ENCODE peak calls at places on chromosomes 13 and 19, in seven cellular contexts. N is RWPE2, L is AG04450, R is left lung, D is endodermal cell, S is osteocyte, E is progenitor cell of endocrine pancreas. U is an unnamed sample.

GRCh38 chr19:32388393-32388724 is 17.2 kb upstream of the DPY19L3 start:
- DNase-seq in E (no peak), D (no peak), R (no peak), S (no peak), N (no peak), L (no peak), U (no peak)

GRCh38 chr13:104987621-104988020 is 1547.8 kb downstream of the EFNB2 start:
- DNase-seq in D (no peak), R (no peak), S (no peak), L (no peak), N (no peak), E (no peak), U (no peak)

GRCh38 chr19:21022996-21023395 is 2.5 kb downstream of the ZNF430 start:
- DNase-seq in R (no peak), N (no peak), S (no peak), E (no peak), D (no peak), L (no peak), U (no peak)

GRCh38 chr13:76385606-76386005 is 500.6 kb downstream of the KCTD12 start:
- DNase-seq in D (no peak), E (no peak), S (no peak), R (no peak), N (no peak), L (no peak), U (no peak)

GRCh38 chr19:33248954-33249613 is 23.4 kb upstream of the SLC7A10 start:
- DNase-seq in S (no peak), L (no peak), D (no peak), N (no peak), E (no peak), R (peak), U (no peak)

GRCh38 chr13:20354722-20355121 is 122.6 kb upstream of the GJB6 start:
- DNase-seq in R (no peak), N (no peak), S (no peak), E (no peak), L (no peak), D (no peak), U (no peak)

GRCh38 chr19:610801-611505 is 21.3 kb downstream of the HCN2 start:
- DNase-seq in N (no peak), L (peak), R (no peak), D (no peak), E (no peak), S (peak), U (no peak)

GRCh38 chr19:56348289-56348877 is 33.7 kb upstream of the ZSCAN5A start:
- DNase-seq in R (no peak), N (no peak), D (peak), L (no peak), S (no peak), E (no peak), U (no peak)

GRCh38 chr13:86870388-86870966 is 800.7 kb upstream of the SLITRK5 start:
- DNase-seq in N (no peak), L (no peak), R (no peak), S (no peak), D (no peak), E (no peak), U (no peak)

GRCh38 chr19:58572818-58573657 is at the start of gene MZF1:
- DNase-seq in R (peak), S (peak), N (peak), E (peak), L (peak), D (peak), U (peak)

GRCh38 chr19:58217069-58217481 is 11.6 kb upstream of the ZNF544 start:
- DNase-seq in S (no peak), R (no peak), E (no peak), D (no peak), L (no peak), N (no peak), U (no peak)

GRCh38 chr19:5952193-5953033 is 25.5 kb downstream of the RANBP3 start:
- DNase-seq in D (no peak), S (no peak), L (no peak), N (no peak), R (no peak), E (no peak), U (no peak)

GRCh38 chr13:30600470-30600869 is 17.2 kb upstream of the USPL1 start:
- DNase-seq in S (no peak), D (no peak), R (no peak), L (no peak), N (no peak), E (no peak), U (no peak)

GRCh38 chr13:111916201-111916600 is 150.7 kb upstream of the SOX1 start:
- DNase-seq in S (peak), N (no peak), L (no peak), E (no peak), R (no peak), D (peak), U (no peak)

GRCh38 chr19:18197306-18197705 is 4.3 kb downstream of the MPV17L2 start:
- DNase-seq in S (no peak), R (no peak), L (no peak), N (no peak), E (no peak), D (no peak), U (no peak)

GRCh38 chr19:31553844-31554215 is 204.6 kb upstream of the TSHZ3 start:
- DNase-seq in N (no peak), R (no peak), D (no peak), L (no peak), S (no peak), E (no peak), U (no peak)

GRCh38 chr19:11227201-11227886 is 12.1 kb upstream of the ANGPTL8 start:
- DNase-seq in N (no peak), S (no peak), L (no peak), D (peak), R (no peak), E (no peak), U (no peak)

GRCh38 chr19:58181902-58182576 is 822 bp upstream of the ZNF274 start:
- DNase-seq in R (no peak), D (peak), L (no peak), N (no peak), E (no peak), S (no peak), U (peak)

GRCh38 chr19:46978470-46978869 is 41.2 kb upstream of the NPAS1 start:
- DNase-seq in E (no peak), D (no peak), N (no peak), L (no peak), R (no peak), S (no peak), U (no peak)

GRCh38 chr13:86976521-86977324 is 694.4 kb upstream of the SLITRK5 start:
- DNase-seq in L (no peak), D (no peak), E (no peak), S (no peak), R (no peak), N (no peak), U (no peak)

GRCh38 chr13:94061316-94061715 is 418.2 kb downstream of the DCT start:
- DNase-seq in D (no peak), S (no peak), R (no peak), E (no peak), L (peak), N (no peak), U (no peak)

GRCh38 chr19:4897146-4897545 is 5.5 kb downstream of the ARRDC5 start:
- DNase-seq in S (no peak), L (no peak), D (no peak), N (no peak), E (no peak), R (no peak), U (no peak)

GRCh38 chr19:41987141-41987860 is 6.7 kb downstream of the ATP1A3 start:
- DNase-seq in S (no peak), N (no peak), D (no peak), R (peak), E (no peak), L (no peak), U (no peak)

GRCh38 chr13:78609464-78610205 is 6.3 kb upstream of the POU4F1 start:
- DNase-seq in S (no peak), L (no peak), N (no peak), D (peak), R (peak), E (no peak), U (no peak)

GRCh38 chr19:44438441-44438840 is 9.8 kb downstream of the ZNF229 start:
- DNase-seq in S (no peak), E (no peak), D (no peak), N (no peak), L (no peak), R (no peak), U (no peak)

GRCh38 chr13:113616281-113616906 is 31.8 kb downstream of the TFDP1 start:
- DNase-seq in S (no peak), E (no peak), R (peak), L (no peak), D (no peak), N (no peak), U (no peak)

GRCh38 chr19:31185261-31185660 is 164.0 kb downstream of the TSHZ3 start:
- DNase-seq in R (no peak), D (peak), L (no peak), N (no peak), S (peak), E (no peak), U (no peak)

GRCh38 chr13:44132710-44133109 is 240.9 kb upstream of the SERP2 start:
- DNase-seq in E (no peak), R (peak), S (no peak), L (no peak), D (no peak), N (no peak), U (no peak)

GRCh38 chr19:46224773-46225172 is 4.8 kb upstream of the IGFL1 start:
- DNase-seq in L (no peak), S (no peak), E (no peak), R (no peak), N (no peak), D (peak), U (no peak)

GRCh38 chr13:44103721-44104490 is 224.2 kb downstream of the LACC1 start:
- DNase-seq in N (no peak), D (no peak), E (no peak), L (no peak), R (no peak), S (no peak), U (no peak)

GRCh38 chr13:26685606-26686005 is 75.0 kb downstream of the GPR12 start:
- DNase-seq in D (no peak), S (no peak), R (no peak), L (no peak), N (no peak), E (no peak), U (no peak)

GRCh38 chr13:26679411-26679810 is 81.2 kb downstream of the GPR12 start:
- DNase-seq in R (no peak), N (no peak), S (no peak), D (no peak), L (peak), E (no peak), U (no peak)

GRCh38 chr13:26681036-26681435 is 79.5 kb downstream of the GPR12 start:
- DNase-seq in N (no peak), L (no peak), R (no peak), D (no peak), E (no peak), S (no peak), U (no peak)

GRCh38 chr13:26679945-26680516 is 80.6 kb downstream of the GPR12 start:
- DNase-seq in S (no peak), R (no peak), E (no peak), L (no peak), D (peak), N (no peak), U (no peak)

GRCh38 chr13:26682606-26683005 is 78.0 kb downstream of the GPR12 start:
- DNase-seq in R (no peak), N (no peak), D (no peak), S (no peak), L (no peak), E (no peak), U (no peak)
- TF ChIP-seq CTCF in R (no peak), N (no peak), D (no peak), S (no peak), L (no peak), E (no peak), U (no peak)

GRCh38 chr19:39996811-39997594 is at the start of gene ZNF546:
- DNase-seq in R (peak), E (peak), N (peak), L (peak), S (peak), D (peak), U (peak)
- TF ChIP-seq CTCF in R (no peak), E (no peak), N (no peak), L (no peak), S (no peak), D (no peak), U (no peak)

GRCh38 chr13:52165410-52165809 is 6.0 kb upstream of the NEK3 start:
- DNase-seq in N (no peak), D (no peak), R (no peak), S (no peak), L (no peak), E (no peak), U (no peak)
- TF ChIP-seq CTCF in N (no peak), D (no peak), R (no peak), S (no peak), L (no peak), E (no peak), U (no peak)

GRCh38 chr13:59997976-59998375 is 165.8 kb downstream of the DIAPH3 start:
- DNase-seq in L (no peak), E (no peak), D (no peak), N (no peak), S (no peak), R (no peak), U (no peak)
- TF ChIP-seq CTCF in L (no peak), E (no peak), D (no peak), N (no peak), S (no peak), R (no peak), U (no peak)

GRCh38 chr19:37933965-37934364 is 27.0 kb downstream of the SIPA1L3 start:
- DNase-seq in N (no peak), E (no peak), S (no peak), R (no peak), D (no peak), L (no peak), U (no peak)

GRCh38 chr19:37929512-37929911 is 22.5 kb downstream of the SIPA1L3 start:
- DNase-seq in L (no peak), D (peak), R (no peak), S (no peak), E (no peak), N (no peak), U (no peak)

GRCh38 chr19:37930416-37930815 is 23.4 kb downstream of the SIPA1L3 start:
- DNase-seq in D (no peak), E (no peak), S (no peak), R (no peak), N (no peak), L (no peak), U (no peak)

GRCh38 chr19:37932985-37933953 is 26.3 kb downstream of the SIPA1L3 start:
- DNase-seq in S (no peak), R (peak), E (no peak), N (peak), D (peak), L (peak), U (no peak)

GRCh38 chr19:37931941-37932655 is 25.1 kb downstream of the SIPA1L3 start:
- DNase-seq in S (no peak), N (peak), E (peak), L (peak), R (peak), D (peak), U (peak)
- TF ChIP-seq CTCF in S (peak), N (no peak), E (peak), L (peak), R (no peak), D (peak), U (no peak)

DNA sequence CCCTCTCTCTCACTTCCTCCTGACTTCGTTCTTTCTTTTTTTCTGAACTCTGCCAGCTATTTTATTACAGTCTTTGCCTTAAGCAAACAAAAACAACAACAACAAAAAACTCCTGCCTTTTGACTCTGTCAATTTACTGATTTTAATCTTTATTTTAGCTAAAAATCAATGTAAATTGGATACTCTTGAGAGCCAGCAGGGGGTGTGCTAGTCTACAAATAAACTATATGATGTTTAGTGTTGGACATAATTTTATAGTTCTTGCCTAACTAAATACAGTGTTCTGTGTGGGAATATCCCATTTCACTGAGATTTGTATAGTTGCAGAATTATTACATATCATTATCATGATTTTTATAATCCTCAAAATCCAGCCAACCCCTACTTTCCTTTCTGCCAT is 1199.9 kb upstream of the SPRY2 start:
- DNase-seq in D (no peak), R (no peak), S (no peak), N (no peak), L (no peak), E (no peak), U (no peak)
- TF ChIP-seq CTCF in D (peak), R (no peak), S (peak), N (peak), L (no peak), E (peak), U (no peak)

U was measured in activated B cell treated with CpG ODN at 0.5 μM for 24 hours.